ENCODE peak calls at places on chromosomes 3 and 15, in eight cellular contexts. I, O, G, K, X, C, R and J are unnamed samples.

GRCh38 chr3:46406786-46407611 is at the start of the genes CCR5AS and CCRL2:
- DNase-seq in C (no peak), G (no peak), K (peak), I (peak), R (no peak), O (peak), X (peak), J (no peak)

GRCh38 chr3:9717050-9717555 is 13.5 kb downstream of the CPNE9 start:
- DNase-seq in C (no peak), O (no peak), G (no peak), K (no peak), I (no peak), X (no peak), R (no peak), J (no peak)

GRCh38 chr3:151224268-151224909 is 21.4 kb upstream of the GPR171 start:
- DNase-seq in R (no peak), K (no peak), C (no peak), I (no peak), G (no peak), O (no peak), X (no peak), J (no peak)

GRCh38 chr15:63198752-63199250 is 9.4 kb downstream of the RAB8B start:
- DNase-seq in C (no peak), K (no peak), X (no peak), G (no peak), O (no peak), I (no peak), R (no peak), J (no peak)

GRCh38 chr15:63870403-63871209 is 36.9 kb upstream of the HERC1 start:
- DNase-seq in R (peak), O (no peak), K (peak), C (peak), I (no peak), X (no peak), G (no peak), J (no peak)

GRCh38 chr3:188788621-188789081 is 383.1 kb upstream of the TPRG1 start:
- DNase-seq in O (no peak), C (no peak), G (no peak), R (no peak), K (no peak), I (no peak), X (peak), J (no peak)

GRCh38 chr3:107654218-107654617 is 131.5 kb downstream of the BBX start:
- DNase-seq in I (no peak), C (no peak), X (no peak), O (no peak), R (no peak), K (no peak), G (no peak), J (no peak)

GRCh38 chr3:155070932-155071387 is 9.2 kb upstream of the MME start:
- DNase-seq in G (no peak), X (no peak), O (no peak), I (no peak), C (no peak), R (no peak), K (no peak), J (no peak)

GRCh38 chr15:89814112-89814742 is 425 bp downstream of the ANPEP start:
- DNase-seq in I (no peak), K (peak), G (no peak), X (no peak), C (no peak), O (peak), R (no peak), J (no peak)

GRCh38 chr3:95407709-95408463 is 1345.0 kb downstream of the NSUN3 start:
- DNase-seq in X (no peak), R (no peak), K (no peak), I (no peak), O (no peak), C (no peak), G (no peak), J (no peak)

GRCh38 chr3:134373278-134373941 is 837 bp downstream of the AMOTL2 start:
- DNase-seq in X (no peak), G (peak), K (peak), I (peak), C (peak), O (peak), R (peak), J (peak)

GRCh38 chr3:72161870-72162617 is 377.1 kb upstream of the PROK2 start:
- DNase-seq in I (peak), X (no peak), K (no peak), C (peak), O (no peak), R (peak), G (no peak), J (no peak)

GRCh38 chr15:88448991-88449461 is 18.2 kb downstream of the MRPL46 start:
- DNase-seq in R (no peak), C (no peak), O (no peak), I (no peak), K (no peak), G (no peak), X (no peak), J (peak)

GRCh38 chr3:151630938-151631417 is 102.7 kb upstream of the AADACL2 start:
- DNase-seq in O (no peak), K (no peak), C (no peak), I (no peak), X (no peak), R (no peak), G (no peak), J (no peak)

GRCh38 chr3:189172668-189173419 is 1.1 kb downstream of the TPRG1 start:
- DNase-seq in R (no peak), I (no peak), O (no peak), G (no peak), C (no peak), X (no peak), K (no peak), J (no peak)

GRCh38 chr3:146594843-146595482 is 10.2 kb downstream of the PLSCR5 start:
- DNase-seq in K (no peak), C (peak), X (no peak), R (no peak), O (no peak), I (no peak), G (no peak), J (no peak)

GRCh38 chr3:144590854-144591253 is 619.2 kb downstream of the DIPK2A start:
- DNase-seq in I (no peak), R (no peak), K (no peak), C (peak), G (no peak), X (no peak), O (no peak), J (no peak)

GRCh38 chr3:11367116-11367781 is 95.1 kb downstream of the ATG7 start:
- DNase-seq in R (peak), K (no peak), G (no peak), I (peak), C (peak), X (no peak), O (no peak), J (no peak)

GRCh38 chr3:43503067-43503728 is 118.6 kb downstream of the ANO10 start:
- DNase-seq in G (no peak), C (peak), R (no peak), O (no peak), K (no peak), I (no peak), X (no peak), J (no peak)

GRCh38 chr3:51966016-51966415 is 1.2 kb downstream of the PCBP4 start:
- DNase-seq in C (no peak), K (no peak), G (no peak), R (no peak), I (no peak), O (no peak), X (no peak), J (no peak)

GRCh38 chr15:75625542-75626347 is at the start of gene SNUPN:
- DNase-seq in R (peak), K (peak), G (peak), X (peak), O (peak), C (peak), I (peak), J (peak)
- H3K27ac ChIP-seq in R (peak), K (peak), G (peak), X (peak), O (peak), C (peak), I (peak), J (peak)

GRCh38 chr15:67741313-67741712 is 84.0 kb upstream of the SKOR1 start:
- DNase-seq in X (no peak), I (no peak), G (no peak), C (no peak), R (no peak), O (no peak), K (no peak), J (no peak)
- TF ChIP-seq CTCF in X (no peak), I (no peak), G (no peak), C (no peak), R (no peak), O (no peak), K (no peak), J (no peak)

GRCh38 chr15:56916825-56917477 is 1.5 kb upstream of the TCF12 start:
- DNase-seq in K (no peak), R (no peak), I (no peak), C (no peak), G (no peak), X (no peak), O (no peak), J (no peak)
- H3K4me3 ChIP-seq in K (peak), R (peak), I (peak), C (peak), G (peak), X (no peak), O (peak), J (peak)

DNA sequence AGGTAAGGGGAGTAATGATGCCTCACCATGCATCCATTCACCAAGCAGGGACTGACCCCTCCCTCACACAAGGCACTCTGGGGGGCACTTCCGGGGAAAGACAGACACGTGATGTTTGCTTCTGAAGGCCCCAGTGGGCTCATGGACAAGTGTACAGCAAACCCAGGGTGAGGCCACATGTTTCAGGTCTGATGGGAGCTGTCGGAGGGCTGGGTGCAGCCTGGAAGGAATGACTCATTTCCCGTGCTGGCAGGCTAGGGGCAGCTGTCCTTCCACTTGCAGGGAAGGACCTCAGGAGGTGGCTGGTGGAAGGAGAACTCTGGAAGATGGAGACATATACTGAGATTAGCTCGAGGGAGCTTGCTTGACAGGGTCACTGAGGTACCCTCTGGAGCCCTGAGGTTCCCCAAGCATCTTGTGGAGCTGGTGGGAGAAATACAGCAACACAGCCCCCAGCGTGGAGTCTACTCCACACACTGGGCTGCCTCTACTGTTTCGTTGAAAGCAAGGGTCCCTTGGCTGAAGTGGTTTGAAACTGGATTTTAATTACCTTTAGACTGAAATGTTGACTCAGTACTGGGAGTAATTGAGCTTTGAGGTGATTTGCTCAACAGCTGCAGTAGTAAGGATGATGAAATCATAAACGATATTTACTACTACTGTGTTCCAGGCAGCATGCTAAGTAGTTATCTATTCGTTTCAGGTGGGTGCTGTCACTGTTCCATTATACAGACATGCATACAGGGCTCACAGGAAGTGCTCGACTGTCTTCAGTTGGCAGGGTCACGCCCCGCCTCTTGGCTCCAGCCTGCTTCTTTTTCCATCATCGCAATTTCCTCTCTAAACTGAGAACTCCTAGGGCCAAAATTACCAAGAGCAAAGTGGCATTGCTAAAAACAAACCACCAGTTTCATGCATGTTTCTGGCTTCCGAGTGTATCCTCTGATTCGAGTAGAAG is 230.4 kb downstream of the ADAMTS17 start:
- DNase-seq in C (peak), I (peak), K (peak), O (no peak), R (no peak), X (no peak), G (peak), J (no peak)
- H3K27ac ChIP-seq in C (no peak), I (peak), K (peak), O (peak), R (peak), X (no peak), G (peak), J (peak)

GRCh38 chr3:182683335-182684257 is 109.7 kb upstream of the ATP11B start:
- DNase-seq in X (peak), K (no peak), G (no peak), I (peak), C (peak), R (peak), O (no peak), J (peak)

GRCh38 chr3:182686033-182686886 is 107.0 kb upstream of the ATP11B start:
- DNase-seq in O (no peak), K (no peak), R (no peak), X (no peak), I (no peak), C (no peak), G (no peak), J (no peak)

DNA sequence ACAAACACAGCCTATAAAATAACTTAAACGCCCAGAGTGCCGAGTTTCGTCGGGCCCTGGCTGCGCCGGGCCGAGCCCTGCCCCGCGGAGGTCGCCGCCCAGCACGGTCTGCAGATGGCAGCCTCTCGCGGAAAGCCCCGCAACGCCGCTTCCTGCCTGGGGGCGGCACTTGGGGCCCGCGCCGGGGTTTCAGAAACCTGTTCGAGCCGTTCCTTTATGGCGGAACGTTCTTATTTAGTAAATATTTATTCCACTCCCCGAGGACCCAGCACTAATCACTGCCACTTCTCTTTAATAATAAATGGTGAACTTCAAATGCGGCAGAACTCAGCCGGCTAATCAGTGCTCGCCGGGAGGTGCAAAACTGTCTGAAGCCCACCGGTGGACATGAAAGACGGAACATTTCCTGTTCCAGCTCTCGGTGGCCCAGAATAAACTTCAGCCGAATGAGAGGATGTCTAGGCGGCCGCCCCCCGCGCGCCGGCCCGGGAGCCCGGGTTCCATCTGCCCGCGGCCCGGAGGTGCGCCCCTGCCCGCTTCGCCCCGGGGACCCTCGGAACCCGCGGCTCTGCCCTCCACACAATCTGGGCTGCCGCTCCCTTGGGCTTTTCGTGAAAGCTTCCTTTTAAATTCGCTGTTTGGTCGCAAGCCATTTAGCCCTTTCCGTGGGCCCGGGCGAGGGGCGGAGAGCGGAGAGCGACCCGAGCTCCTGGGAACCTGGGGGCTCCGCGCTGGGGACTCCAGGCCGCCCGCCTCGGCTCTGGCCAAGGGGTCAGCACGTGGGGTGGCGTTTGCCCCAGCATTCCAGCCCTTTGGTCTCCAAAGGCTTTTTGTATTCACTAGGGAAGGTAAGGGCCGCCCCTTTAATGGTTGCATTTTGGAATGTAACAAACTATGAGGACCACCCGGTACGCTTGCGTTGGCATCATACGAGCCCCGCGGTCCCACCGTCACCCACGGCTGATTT is 110.8 kb upstream of the ATP11B start:
- DNase-seq in X (peak), K (peak), R (peak), O (peak), G (peak), C (peak), I (peak), J (peak)
- TF ChIP-seq CTCF in X (no peak), K (peak), R (no peak), O (peak), G (peak), C (no peak), I (peak), J (peak)

DNA sequence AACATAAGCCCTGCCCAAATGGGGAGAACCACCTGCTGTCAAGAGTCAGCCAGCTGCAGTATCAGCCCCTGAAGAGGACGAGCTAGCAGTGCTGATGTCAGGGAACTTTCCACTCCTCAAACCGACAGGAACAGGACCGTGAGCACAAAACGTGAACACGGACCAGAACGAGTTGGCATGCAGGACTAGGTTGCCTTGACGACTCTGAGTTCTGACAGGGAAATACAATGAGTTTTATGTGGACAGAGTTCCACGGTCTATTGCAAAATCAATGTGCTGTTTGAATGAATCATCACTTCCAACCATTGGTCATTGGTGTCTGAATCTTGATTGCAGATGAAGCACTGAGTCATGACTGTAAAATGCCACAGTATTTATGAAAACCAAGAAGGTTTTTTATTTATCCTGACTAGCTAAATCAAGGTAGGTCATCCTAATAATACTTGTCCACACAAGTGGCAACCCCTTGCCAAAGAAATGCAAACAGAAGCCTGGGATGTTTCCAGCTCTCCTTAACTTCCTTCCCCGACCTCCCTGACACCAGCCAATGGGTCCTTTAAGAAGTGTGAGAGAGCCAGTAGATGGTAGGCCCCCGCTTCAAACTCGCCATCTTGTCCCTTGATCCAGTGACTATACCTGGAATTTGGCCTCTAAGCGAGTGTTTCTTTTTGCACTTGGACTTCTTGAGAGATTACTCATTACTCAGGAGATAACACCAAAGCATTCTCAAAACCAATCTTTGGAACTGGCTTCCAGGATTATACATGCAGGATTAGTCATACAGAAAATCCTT is 119.6 kb downstream of the ASB7 start:
- DNase-seq in K (peak), G (no peak), O (peak), X (no peak), I (peak), R (peak), C (peak), J (no peak)
- H3K4me3 ChIP-seq in K (no peak), G (no peak), O (no peak), X (no peak), I (no peak), R (no peak), C (peak), J (no peak)